ENCODE peak calls at places on chromosome 21, in nine cellular contexts. M is heart left ventricle, H is adrenal gland, E is right lobe of liver, Q is sigmoid colon, L is thyroid gland, U is suprapubic skin, X is ovary, I is uterus. B is an unnamed sample. For H3K4me1, the result is how much of the 10 kb centered on the place peaks cover.

GRCh38 chr21:43305811-43306311 is 121.1 kb downstream of the SIK1 start:
- DNase-seq in E (no peak), H (no peak), U (no peak), L (no peak), I (no peak), M (no peak), X (no peak), Q (peak), B (no peak)

GRCh38 chr21:15309721-15310120 is 244.9 kb upstream of the NRIP1 start:
- DNase-seq in U (no peak), L (no peak), I (peak), E (peak), X (peak), M (peak), H (peak), Q (peak), B (no peak)

GRCh38 chr21:39637197-39637970 is 24.6 kb downstream of the B3GALT5 start:
- DNase-seq in H (no peak), M (no peak), Q (no peak), U (no peak), X (no peak), E (no peak), I (no peak), L (no peak), B (no peak)

GRCh38 chr21:39670741-39671140 is 58.0 kb downstream of the B3GALT5 start:
- DNase-seq in L (no peak), E (no peak), U (no peak), I (no peak), M (no peak), H (no peak), X (no peak), Q (no peak), B (no peak)

GRCh38 chr21:14479387-14479786 is 66.7 kb downstream of the SAMSN1 start:
- DNase-seq in E (no peak), H (no peak), U (no peak), Q (no peak), X (no peak), M (no peak), L (no peak), I (no peak), B (no peak)

GRCh38 chr21:15009964-15010363 is 54.8 kb downstream of the NRIP1 start:
- DNase-seq in X (no peak), U (no peak), Q (no peak), H (no peak), M (no peak), L (no peak), E (no peak), I (no peak), B (no peak)

GRCh38 chr21:39952265-39952664 is 85.0 kb downstream of the PCP4 start:
- DNase-seq in H (no peak), E (no peak), M (no peak), Q (no peak), X (no peak), I (no peak), U (no peak), L (no peak), B (no peak)

GRCh38 chr21:39452207-39452964 is 616 bp downstream of the SH3BGR start:
- DNase-seq in M (no peak), H (no peak), E (no peak), L (no peak), X (no peak), Q (no peak), U (no peak), I (no peak), B (no peak)

GRCh38 chr21:45545236-45545570 is 3.0 kb upstream of the SLC19A1 start:
- DNase-seq in X (no peak), Q (no peak), L (no peak), H (no peak), E (peak), M (no peak), U (peak), I (no peak), B (no peak)

GRCh38 chr21:44583800-44584147 is 3.4 kb upstream of the KRTAP10-5 start:
- DNase-seq in Q (no peak), E (no peak), H (no peak), L (no peak), U (no peak), M (no peak), I (no peak), X (no peak), B (no peak)

GRCh38 chr21:33268736-33269441 is 2.7 kb downstream of the IL10RB start:
- DNase-seq in U (no peak), Q (no peak), X (no peak), M (no peak), H (no peak), E (peak), I (no peak), L (peak), B (peak)

GRCh38 chr21:44871576-44872265 is 1.8 kb downstream of the PTTG1IP start:
- DNase-seq in L (peak), X (no peak), U (no peak), I (no peak), H (peak), E (peak), Q (peak), M (no peak), B (peak)

GRCh38 chr21:43632373-43632905 is 26.8 kb downstream of the HSF2BP start:
- DNase-seq in M (no peak), L (no peak), U (no peak), I (no peak), X (no peak), Q (no peak), H (no peak), E (no peak), B (no peak)

GRCh38 chr21:46081022-46081861 is 16.7 kb upstream of the COL6A2 start:
- DNase-seq in X (peak), Q (peak), H (no peak), L (no peak), U (no peak), E (peak), I (peak), M (peak), B (no peak)

GRCh38 chr21:42621166-42621827 is 32.1 kb upstream of the PDE9A start:
- DNase-seq in I (no peak), L (peak), E (no peak), H (no peak), U (peak), Q (no peak), X (no peak), M (no peak), B (no peak)

GRCh38 chr21:25568230-25568629 is 39.1 kb downstream of the MRPL39 start:
- DNase-seq in X (peak), U (no peak), H (peak), Q (peak), E (no peak), M (peak), L (peak), I (no peak), B (no peak)

GRCh38 chr21:41684381-41685245 is 82.2 kb downstream of the RIPK4 start:
- DNase-seq in Q (no peak), L (no peak), M (no peak), H (no peak), I (no peak), E (no peak), U (no peak), X (peak), B (peak)

GRCh38 chr21:45379901-45380330 is 25.0 kb upstream of the COL18A1 start:
- DNase-seq in L (no peak), E (no peak), X (peak), H (peak), Q (peak), U (no peak), I (no peak), M (peak), B (no peak)

GRCh38 chr21:44428281-44428942 is 26.9 kb upstream of the LRRC3 start:
- DNase-seq in E (peak), H (peak), X (no peak), U (no peak), M (no peak), I (no peak), Q (peak), L (no peak), B (no peak)

GRCh38 chr21:42332557-42332956 is 17.3 kb upstream of the TFF3 start:
- DNase-seq in E (peak), M (no peak), H (no peak), U (no peak), L (no peak), Q (no peak), I (no peak), X (no peak), B (no peak)

GRCh38 chr21:15370576-15370975 is 305.8 kb upstream of the NRIP1 start:
- DNase-seq in Q (no peak), M (no peak), E (no peak), U (no peak), L (no peak), I (no peak), X (no peak), H (no peak), B (no peak)

GRCh38 chr21:23452384-23453083 is 2154.7 kb downstream of the MRPL39 start:
- DNase-seq in M (no peak), L (no peak), I (no peak), H (peak), Q (no peak), X (no peak), E (peak), U (no peak), B (no peak)

GRCh38 chr21:46150073-46150472 is 5.3 kb downstream of the FTCD start:
- DNase-seq in U (peak), E (peak), Q (peak), X (peak), L (no peak), H (peak), M (peak), I (no peak), B (no peak)

GRCh38 chr21:42451941-42452340 is 44.1 kb downstream of the RSPH1 start:
- DNase-seq in E (no peak), L (no peak), Q (no peak), M (no peak), H (no peak), U (no peak), I (no peak), X (no peak), B (no peak)

GRCh38 chr21:14864211-14865021 is 200.4 kb downstream of the NRIP1 start:
- DNase-seq in X (peak), H (peak), L (peak), Q (peak), I (peak), E (peak), M (peak), U (peak), B (peak)

GRCh38 chr21:43627527-43627926 is 31.8 kb downstream of the HSF2BP start:
- DNase-seq in L (no peak), I (no peak), E (no peak), H (no peak), X (no peak), U (no peak), M (no peak), Q (no peak), B (no peak)

GRCh38 chr21:46006547-46007497 is 25.3 kb downstream of the COL6A1 start:
- DNase-seq in E (no peak), M (no peak), I (peak), U (no peak), H (peak), X (no peak), L (no peak), Q (peak), B (peak)

GRCh38 chr21:33395866-33396265 is 7.3 kb upstream of the IFNGR2 start:
- DNase-seq in E (no peak), L (no peak), Q (no peak), M (no peak), H (no peak), X (no peak), I (no peak), U (no peak), B (no peak)

GRCh38 chr21:32728455-32729237 is 833 bp upstream of the SYNJ1 start:
- DNase-seq in I (no peak), M (no peak), Q (no peak), U (no peak), E (no peak), L (no peak), X (no peak), H (no peak), B (no peak)

GRCh38 chr21:38768385-38769071 is 37.2 kb upstream of the ETS2 start:
- DNase-seq in U (no peak), H (no peak), L (no peak), X (no peak), M (no peak), E (no peak), I (no peak), Q (no peak), B (no peak)

GRCh38 chr21:42830456-42831455 is 48.6 kb downstream of the WDR4 start:
- DNase-seq in L (peak), M (no peak), H (no peak), I (no peak), Q (peak), X (peak), E (peak), U (peak), B (no peak)

GRCh38 chr21:41706678-41707077 is 60.2 kb downstream of the RIPK4 start:
- DNase-seq in X (no peak), L (peak), U (no peak), E (no peak), M (no peak), H (peak), Q (no peak), I (no peak), B (no peak)

GRCh38 chr21:45404726-45405270 is at the start of gene COL18A1:
- DNase-seq in I (peak), H (peak), L (peak), E (peak), X (peak), Q (peak), M (peak), U (no peak), B (peak)

GRCh38 chr21:18772404-18772803 is 368.8 kb upstream of the TMPRSS15 start:
- DNase-seq in H (no peak), L (no peak), I (no peak), M (no peak), U (no peak), Q (no peak), E (no peak), X (no peak), B (no peak)

GRCh38 chr21:9780441-9780937 is 740.9 kb upstream of the TPTE start:
- DNase-seq in X (no peak), L (no peak), M (no peak), Q (no peak), U (no peak), I (no peak), H (no peak), E (no peak), B (peak)

GRCh38 chr21:44708213-44708865 is 3.0 kb downstream of the TSPEAR start:
- DNase-seq in L (peak), U (peak), M (no peak), H (no peak), Q (no peak), X (no peak), I (peak), E (no peak), B (no peak)

GRCh38 chr21:43362928-43363314 is 64.0 kb downstream of the SIK1 start:
- DNase-seq in E (no peak), L (no peak), Q (no peak), I (no peak), U (no peak), X (no peak), M (no peak), H (no peak), B (no peak)

GRCh38 chr21:43760391-43760958 is 15.6 kb downstream of the CSTB start:
- DNase-seq in H (no peak), Q (no peak), X (no peak), M (no peak), E (no peak), L (no peak), I (no peak), U (no peak), B (no peak)

GRCh38 chr21:36155603-36156338 is 853 bp upstream of the DOP1B start:
- DNase-seq in I (peak), L (peak), Q (peak), M (no peak), H (no peak), U (no peak), E (no peak), X (peak), B (peak)
- TF ChIP-seq POLR2A in I (peak), L (peak), Q (peak), M (peak), H (peak), U (peak), E (peak), X (peak), B (peak)

DNA sequence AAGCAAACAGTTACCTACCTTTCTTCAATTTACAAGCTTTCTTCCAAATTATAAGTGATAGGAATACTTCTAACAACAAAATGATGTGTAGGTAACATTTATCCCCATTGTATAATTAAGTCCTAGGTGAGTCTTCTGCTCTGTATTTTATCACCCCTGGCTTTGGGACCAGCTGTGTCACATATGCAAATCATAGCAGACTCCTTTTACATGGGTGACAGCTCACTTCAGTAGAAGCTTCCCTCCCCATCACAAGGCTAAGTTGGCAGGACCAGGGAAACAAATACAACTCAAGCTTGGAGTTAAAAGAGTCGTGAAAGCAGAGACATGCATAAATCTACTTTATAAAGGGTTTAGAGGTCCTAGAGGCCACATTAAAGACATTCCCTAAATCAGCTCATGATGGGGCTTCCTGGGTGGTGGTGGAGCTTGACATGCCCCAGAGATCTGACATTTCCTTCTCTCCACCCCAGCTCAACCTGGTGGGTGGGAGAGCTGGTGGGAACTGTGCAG is 121.2 kb upstream of the RUNX1 start:
- DNase-seq in M (no peak), H (no peak), X (no peak), U (no peak), I (no peak), L (no peak), Q (no peak), E (no peak), B (no peak)
- H3K4me1 ChIP-seq in M (under half), H (under half), X (under half), U (under half), I (under half), L (under half), Q (under half), E (under half), B (under half)

GRCh38 chr21:26814374-26814773 is 30.8 kb downstream of the ADAMTS1 start:
- DNase-seq in Q (no peak), I (no peak), X (no peak), E (no peak), H (no peak), L (no peak), U (no peak), M (no peak), B (no peak)
- TF ChIP-seq POLR2A in Q (no peak), I (no peak), X (no peak), E (no peak), H (no peak), L (no peak), U (no peak), M (no peak), B (no peak)

GRCh38 chr21:31724552-31724951 is 7.4 kb downstream of the SCAF4 start:
- DNase-seq in L (no peak), X (no peak), E (no peak), U (no peak), I (no peak), Q (no peak), H (no peak), M (no peak), B (no peak)

GRCh38 chr21:31727181-31727580 is 4.7 kb downstream of the SCAF4 start:
- DNase-seq in Q (no peak), M (no peak), E (no peak), X (no peak), U (no peak), I (no peak), H (no peak), L (no peak), B (no peak)

GRCh38 chr21:31726407-31726806 is 5.5 kb downstream of the SCAF4 start:
- DNase-seq in H (no peak), L (no peak), X (no peak), M (no peak), Q (no peak), U (no peak), I (no peak), E (no peak), B (no peak)

GRCh38 chr21:31728191-31728590 is 3.7 kb downstream of the SCAF4 start:
- DNase-seq in E (no peak), H (no peak), X (no peak), I (no peak), M (no peak), U (no peak), Q (no peak), L (no peak), B (no peak)

DNA sequence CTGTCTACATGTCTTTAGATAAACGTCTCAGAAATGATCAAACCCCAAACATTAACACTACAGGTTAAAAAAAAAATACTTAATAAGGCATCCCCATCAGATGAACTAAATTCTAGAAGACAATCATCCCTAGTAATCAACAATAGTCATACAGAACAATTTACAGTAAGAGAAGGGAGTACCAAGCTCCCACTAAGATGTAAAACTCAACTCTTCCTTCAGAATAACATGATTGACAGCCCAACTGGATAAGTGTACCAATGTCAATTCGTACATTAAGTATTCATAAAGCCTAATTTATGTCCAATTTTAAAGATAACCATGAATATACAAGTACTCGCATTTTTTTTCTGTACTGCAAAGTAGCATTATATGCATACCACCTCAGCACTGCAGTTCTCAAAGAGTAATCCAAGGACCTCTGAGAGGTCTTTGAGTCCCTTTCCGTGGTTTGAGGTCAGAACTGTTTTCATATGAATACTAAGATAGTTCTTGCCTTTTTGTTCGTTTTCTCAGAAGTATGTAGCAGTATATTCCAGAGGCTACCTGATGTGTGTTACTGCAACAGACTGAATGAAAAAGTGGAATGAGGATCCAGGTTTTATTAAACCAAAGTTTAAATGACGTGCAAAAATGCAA is 6.6 kb downstream of the SCAF4 start:
- DNase-seq in L (no peak), Q (no peak), X (no peak), H (no peak), U (no peak), E (no peak), M (no peak), I (no peak), B (no peak)
- H3K4me1 ChIP-seq in L (under half), Q (half or more), X (under half), H (under half), U (under half), E (under half), M (half or more), I (under half), B (under half)

GRCh38 chr21:34545079-34545884 is 33.3 kb upstream of the KCNE1 start:
- DNase-seq in E (peak), L (no peak), X (no peak), Q (peak), H (no peak), M (no peak), U (no peak), I (no peak), B (no peak)
- TF ChIP-seq POLR2A in E (peak), L (no peak), X (no peak), Q (no peak), H (no peak), M (no peak), U (no peak), I (no peak), B (no peak)

DNA sequence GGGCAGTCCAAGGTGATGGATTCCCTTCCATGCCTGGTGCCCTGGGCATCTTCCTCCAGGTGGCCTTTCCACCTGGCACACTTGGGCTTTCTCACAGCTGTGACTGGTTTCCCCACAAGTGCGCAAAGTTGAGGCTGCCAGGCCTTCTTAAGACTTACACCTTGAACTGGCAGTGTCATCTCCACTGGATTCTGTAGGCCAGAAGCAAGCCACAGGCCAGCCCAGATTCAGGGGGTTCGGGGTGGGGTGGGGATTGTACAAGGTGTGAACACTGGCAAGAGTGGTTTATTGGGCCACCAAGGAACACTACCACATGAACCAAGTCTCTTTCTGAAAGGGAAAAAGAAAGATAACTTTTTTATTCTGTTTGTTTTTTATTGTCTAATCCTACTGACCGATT is 27.2 kb downstream of the DYRK1A start:
- DNase-seq in Q (no peak), E (no peak), H (no peak), M (no peak), X (no peak), I (no peak), U (no peak), L (no peak), B (no peak)
- H3K4me1 ChIP-seq in Q (half or more), E (under half), H (under half), M (half or more), X (under half), I (under half), U (half or more), L (under half), B (under half)